ENCODE peak calls at places on chromosomes 6 and 20, in seven cellular contexts. Z is ovary, K is A549, M is uterus, C is IMR-90, I is erythroblast, Q is body of pancreas. Y is an unnamed sample.

GRCh38 chr20:9021216-9021615 is 47.7 kb upstream of the PLCB4 start:
- DNase-seq in M (no peak), I (no peak), K (no peak), C (no peak), Z (no peak), Q (no peak), Y (no peak)

GRCh38 chr20:11193241-11193640 is 519.4 kb upstream of the JAG1 start:
- DNase-seq in K (no peak), Q (no peak), C (peak), I (no peak), M (no peak), Z (no peak), Y (no peak)

GRCh38 chr6:54335871-54336270 is 27.6 kb downstream of the TINAG start:
- DNase-seq in I (no peak), M (no peak), Z (no peak), C (peak), Q (no peak), K (peak), Y (no peak)

GRCh38 chr6:129345890-129346289 is 364.1 kb downstream of the ARHGAP18 start:
- DNase-seq in C (peak), M (no peak), K (no peak), Z (no peak), I (no peak), Q (no peak), Y (no peak)

GRCh38 chr6:143685653-143686052 is 7.9 kb downstream of the PHACTR2 start:
- DNase-seq in Z (no peak), C (no peak), I (no peak), K (no peak), Q (no peak), M (no peak), Y (no peak)

GRCh38 chr6:24547243-24547642 is 52.5 kb downstream of the ALDH5A1 start:
- DNase-seq in C (no peak), M (no peak), I (peak), Q (no peak), K (no peak), Z (no peak), Y (no peak)

GRCh38 chr6:53119772-53120409 is 28.8 kb downstream of the GCM1 start:
- DNase-seq in C (peak), Z (no peak), Q (peak), I (no peak), K (peak), M (no peak), Y (no peak)

GRCh38 chr6:119957195-119957594 is 607.6 kb upstream of the MAN1A1 start:
- DNase-seq in C (no peak), Z (no peak), M (no peak), K (no peak), I (no peak), Q (no peak), Y (no peak)

GRCh38 chr6:37324131-37325033 is 29.4 kb upstream of the RNF8 start:
- DNase-seq in K (no peak), M (no peak), I (no peak), Z (no peak), C (peak), Q (no peak), Y (no peak)

GRCh38 chr20:64149141-64149540 is 15.1 kb upstream of the MYT1 start:
- DNase-seq in Q (no peak), C (no peak), Z (no peak), M (no peak), K (no peak), I (no peak), Y (no peak)

DNA sequence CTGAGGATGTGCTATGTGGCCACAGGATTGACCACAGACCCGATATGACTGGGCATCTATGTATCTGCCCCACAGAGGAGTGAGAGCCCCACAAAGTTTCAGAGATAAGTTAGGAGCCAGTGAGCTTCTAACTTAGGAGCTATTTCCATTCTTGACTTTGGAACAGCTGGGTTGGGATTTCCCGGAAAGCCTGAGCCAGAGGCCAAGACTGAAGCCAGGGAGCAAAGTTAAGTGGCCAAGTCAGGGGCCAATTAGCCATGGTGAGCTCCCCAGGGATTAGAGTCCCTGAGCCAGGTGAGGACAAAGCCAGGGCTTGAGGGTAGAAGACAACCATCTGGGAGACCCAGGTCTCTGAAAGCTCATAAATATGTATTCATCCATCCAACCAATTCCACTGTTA is 143.6 kb downstream of the MAFB start:
- DNase-seq in Q (no peak), M (no peak), I (no peak), Z (no peak), C (no peak), K (no peak), Y (no peak)
- TF ChIP-seq POLR2A in Q (no peak), M (no peak), I (no peak), Z (no peak), C (no peak), K (no peak), Y (no peak)

GRCh38 chr20:35174458-35175216 is 2.8 kb downstream of the PROCR start:
- DNase-seq in Z (peak), K (peak), M (no peak), C (no peak), I (peak), Q (peak), Y (peak)

GRCh38 chr20:35181731-35182130 is 9.9 kb downstream of the PROCR start:
- DNase-seq in I (no peak), M (no peak), Z (no peak), C (peak), K (no peak), Q (no peak), Y (no peak)

GRCh38 chr20:35179292-35180212 is 7.7 kb downstream of the PROCR start:
- DNase-seq in Z (no peak), Q (no peak), M (no peak), I (no peak), K (no peak), C (no peak), Y (no peak)

GRCh38 chr20:35176132-35176531 is 4.3 kb downstream of the PROCR start:
- DNase-seq in C (no peak), Q (no peak), I (no peak), K (no peak), M (no peak), Z (no peak), Y (no peak)

GRCh38 chr20:35180266-35180665 is 8.4 kb downstream of the PROCR start:
- DNase-seq in C (no peak), K (no peak), I (no peak), Z (no peak), M (no peak), Q (no peak), Y (no peak)
- TF ChIP-seq POLR2A in C (no peak), K (no peak), I (no peak), Z (no peak), M (no peak), Q (no peak), Y (no peak)

DNA sequence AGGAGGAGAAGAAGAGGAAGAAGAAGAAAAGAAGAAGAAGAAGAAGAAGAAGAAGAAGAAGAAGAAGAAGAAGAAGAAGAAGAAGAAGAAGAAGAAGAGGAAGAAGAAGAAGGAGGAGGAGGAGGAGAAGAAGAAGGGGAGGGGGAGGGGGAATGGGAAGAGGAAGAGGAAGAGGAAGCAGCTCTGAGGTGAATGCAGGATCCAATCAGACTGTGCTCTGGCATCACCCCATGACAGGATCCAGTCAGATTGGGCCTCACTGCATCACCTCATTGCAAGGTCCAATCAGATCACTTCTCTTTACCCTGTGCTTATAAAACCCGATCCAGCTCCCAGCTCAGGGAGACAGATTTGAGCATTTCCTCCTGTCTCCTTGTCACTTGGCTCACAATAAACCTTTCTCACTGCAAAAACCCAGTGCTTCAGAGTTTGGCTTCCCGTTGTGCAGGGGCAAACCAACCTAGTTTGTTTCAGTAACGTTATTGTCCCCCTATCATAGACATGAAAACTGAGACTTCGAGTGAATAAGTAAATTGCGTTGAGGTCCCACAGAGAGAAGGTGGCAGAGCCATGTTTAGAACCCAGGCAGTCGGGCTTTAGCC is 28.6 kb upstream of the YWHAB start:
- DNase-seq in K (peak), M (no peak), Z (no peak), C (peak), I (no peak), Q (no peak), Y (no peak)
- TF ChIP-seq POLR2A in K (no peak), M (no peak), Z (no peak), C (no peak), I (no peak), Q (no peak), Y (no peak)

GRCh38 chr6:26044140-26045045 is 42.8 kb upstream of the HFE start:
- DNase-seq in Q (peak), Z (peak), M (peak), C (peak), K (peak), I (peak), Y (peak)

GRCh38 chr6:26045939-26046368 is 41.3 kb upstream of the HFE start:
- DNase-seq in C (no peak), Z (no peak), M (no peak), K (no peak), Q (no peak), I (peak), Y (no peak)

GRCh38 chr6:26043389-26044139 is 43.7 kb upstream of the HFE start:
- DNase-seq in M (peak), K (peak), I (peak), C (peak), Z (peak), Q (peak), Y (peak)

GRCh38 chr6:26048590-26048989 is 38.6 kb upstream of the HFE start:
- DNase-seq in M (no peak), C (no peak), K (no peak), Q (no peak), I (no peak), Z (no peak), Y (no peak)

GRCh38 chr6:26045046-26045938 is 41.9 kb upstream of the HFE start:
- DNase-seq in C (peak), Z (peak), M (peak), K (peak), Q (peak), I (peak), Y (peak)
- TF ChIP-seq POLR2A in C (peak), Z (peak), M (peak), K (peak), Q (peak), I (peak), Y (peak)

DNA sequence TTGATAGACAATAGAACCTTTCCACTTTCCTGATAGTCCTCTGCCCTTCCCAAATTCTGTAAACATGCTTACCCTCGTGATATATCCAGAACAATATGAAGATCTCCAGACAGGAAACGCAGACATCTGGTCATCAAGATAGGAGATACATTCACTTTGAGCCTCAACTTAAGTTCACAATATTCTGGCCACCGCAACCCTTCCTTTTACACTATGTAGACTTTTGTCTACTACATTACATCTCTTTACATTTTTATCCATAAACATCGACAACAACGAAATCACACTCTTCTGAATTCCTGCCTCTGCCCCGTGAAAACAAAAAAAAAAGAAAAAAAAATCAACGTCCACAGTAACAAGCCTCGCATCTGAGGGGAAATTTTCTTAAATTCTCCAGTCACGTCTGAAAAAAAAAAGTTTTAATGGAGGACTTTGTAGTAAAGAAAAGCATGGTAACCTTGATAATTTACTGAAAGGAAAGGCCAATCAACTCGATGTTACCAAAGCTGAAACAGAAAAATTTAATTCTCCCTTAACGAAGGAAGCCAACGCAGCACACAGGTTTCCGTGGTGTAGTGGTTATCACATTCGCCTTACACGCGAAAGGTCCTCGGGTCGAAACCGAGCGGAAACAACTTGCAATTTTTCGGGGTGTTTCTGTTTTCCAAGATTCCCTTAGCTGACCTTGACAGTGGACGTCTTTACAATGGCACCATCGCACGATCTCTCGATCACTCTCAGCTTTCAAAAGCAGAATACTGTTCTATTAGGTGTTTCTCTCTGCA is 21.8 kb downstream of the POM121L2 start:
- DNase-seq in C (peak), M (no peak), Q (no peak), I (peak), Z (no peak), K (peak), Y (no peak)
- TF ChIP-seq POLR2A in C (no peak), M (no peak), Q (no peak), I (no peak), Z (no peak), K (no peak), Y (no peak)